ENCODE peak calls at places on chromosome 9, in ten cellular contexts. N is CD8-positive, alpha-beta T cell; L is fibroblast of pulmonary artery; X is neural progenitor cell; B is WERI-Rb-1; W is AG09309; Z is fibroblast of mammary gland; Y is AG04450; G is fibroblast of the aortic adventitia; O is suprapubic skin. I is an unnamed sample.

GRCh38 chr9:36132081-36132480 is 4.5 kb upstream of the GLIPR2 start:
- DNase-seq in X (no peak), L (peak; percentile 64), Z (peak; percentile 81), G (peak; percentile 53), N (no peak), Y (no peak), W (no peak), B (no peak), O (peak; percentile 8), I (no peak)

GRCh38 chr9:78439866-78440830 is 143.2 kb downstream of the PSAT1 start:
- DNase-seq in X (peak; percentile 90), Z (no peak), Y (no peak), O (no peak), G (no peak), B (no peak), W (no peak), L (no peak), N (no peak), I (no peak)

GRCh38 chr9:120071760-120072159 is 508.2 kb downstream of the CDK5RAP2 start:
- DNase-seq in Y (no peak), B (peak; percentile 41), W (no peak), X (no peak), L (no peak), G (no peak), O (no peak), Z (no peak), N (no peak), I (no peak)

GRCh38 chr9:36204906-36205547 is 14.3 kb downstream of the CLTA start:
- DNase-seq in G (no peak), Z (no peak), Y (no peak), N (no peak), L (no peak), B (peak; percentile 63), X (peak; percentile 35), W (no peak), O (no peak), I (no peak)

GRCh38 chr9:123678038-123678877 is 251.7 kb downstream of the DENND1A start:
- DNase-seq in B (peak; percentile 80), W (no peak), X (no peak), L (no peak), G (no peak), Z (no peak), N (no peak), Y (no peak), O (no peak), I (peak; percentile 34)

GRCh38 chr9:70409280-70409679 is 5.2 kb downstream of the KLF9 start:
- DNase-seq in Z (peak; percentile 54), W (no peak), X (no peak), O (no peak), Y (no peak), G (peak; percentile 51), L (peak; percentile 57), B (no peak), N (no peak), I (no peak)

GRCh38 chr9:95091574-95091970 is 225.9 kb downstream of the FANCC start:
- DNase-seq in Y (no peak), X (no peak), O (no peak), L (no peak), W (peak; percentile 80), Z (peak; percentile 23), N (no peak), B (no peak), G (peak; percentile 40), I (no peak)

GRCh38 chr9:136249881-136250559 is 4.4 kb upstream of the QSOX2 start:
- DNase-seq in L (no peak), Z (no peak), W (no peak), X (no peak), G (no peak), N (peak; percentile 11), B (peak; percentile 58), O (no peak), Y (no peak), I (no peak)

GRCh38 chr9:34592895-34593601 is 3.5 kb upstream of the CNTFR start:
- DNase-seq in Z (no peak), X (peak; percentile 76), Y (no peak), L (no peak), O (peak; percentile 90), N (no peak), B (no peak), G (peak; percentile 18), W (no peak), I (no peak)

GRCh38 chr9:75378036-75378435 is 289.7 kb downstream of the OSTF1 start:
- DNase-seq in Y (no peak), B (peak; percentile 72), N (no peak), W (no peak), X (no peak), G (no peak), L (no peak), O (peak; percentile 89), Z (peak; percentile 11), I (peak; percentile 62)

GRCh38 chr9:84301851-84302250 is 38.7 kb downstream of the SLC28A3 start:
- DNase-seq in N (no peak), Z (peak; percentile 74), B (no peak), X (no peak), Y (no peak), G (peak; percentile 25), L (peak; percentile 72), W (no peak), O (no peak), I (no peak)

GRCh38 chr9:4353236-4353635 is 53.4 kb upstream of the GLIS3 start:
- DNase-seq in O (no peak), Z (no peak), W (no peak), N (no peak), B (no peak), G (no peak), L (peak; percentile 25), X (no peak), Y (no peak), I (no peak)

GRCh38 chr9:78054180-78054579 is 22.6 kb upstream of the GNAQ start:
- DNase-seq in L (no peak), W (no peak), O (no peak), Y (no peak), N (peak; percentile 41), G (no peak), Z (no peak), B (no peak), X (no peak), I (peak; percentile 29)

DNA sequence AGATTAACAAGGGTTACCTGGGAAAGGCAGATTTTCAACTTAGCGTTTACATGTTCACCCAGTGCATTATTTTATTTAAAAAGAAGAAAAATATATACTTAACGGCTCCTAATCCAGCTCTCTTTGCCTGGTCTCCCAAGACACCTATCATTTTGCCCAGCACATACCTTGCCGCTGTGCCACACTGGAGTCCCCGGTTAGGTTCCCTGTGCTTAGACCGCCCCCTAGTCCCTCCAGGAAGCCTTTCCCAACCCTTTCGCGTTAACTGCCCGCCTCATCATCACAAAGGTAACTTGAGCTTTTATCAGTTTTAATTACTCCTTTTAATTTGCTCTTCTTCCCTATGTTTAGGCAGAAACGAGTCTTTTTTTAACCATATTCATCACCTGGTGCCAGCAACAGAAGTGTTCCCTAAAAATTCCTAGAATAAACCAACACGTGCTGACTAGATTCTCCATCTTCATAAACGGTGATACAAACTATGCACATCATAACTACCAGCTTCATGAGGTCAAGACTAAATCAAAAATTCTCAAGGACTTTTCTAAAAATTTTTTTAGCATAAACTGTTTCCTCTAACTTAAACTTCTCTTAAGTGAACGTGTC is 19.7 kb downstream of the DNAJA1 start:
- DNase-seq in X (peak; percentile 62), Y (no peak), L (peak; percentile 22), N (no peak), W (no peak), B (peak; percentile 63), G (no peak), O (no peak), Z (peak; percentile 33), I (peak; percentile 50)
- H3K4me3 ChIP-seq in X (peak overlapping the region; percentile 60), Y (peak overlapping the region; percentile 73), L (peak overlapping the region; percentile 65), N (peak overlapping the region; percentile 82), W (peak overlapping the region; percentile 72), B (peak overlapping the region; percentile 62), G (peak overlapping the region; percentile 72), O (peak overlapping the region; percentile 68), Z (peak overlapping the region; percentile 61), I (peak overlapping the region; percentile 1)

GRCh38 chr9:93431498-93432105 is 19.9 kb upstream of the FAM120A start:
- DNase-seq in N (no peak), X (no peak), Z (no peak), O (no peak), B (no peak), L (no peak), W (no peak), Y (no peak), G (no peak), I (no peak)
- H3K4me3 ChIP-seq in N (no peak overlapping the region), X (no peak overlapping the region), Z (no peak overlapping the region), O (no peak overlapping the region), B (no peak overlapping the region), L (no peak overlapping the region), W (no peak overlapping the region), Y (no peak overlapping the region), G (no peak overlapping the region), I (no peak overlapping the region)

DNA sequence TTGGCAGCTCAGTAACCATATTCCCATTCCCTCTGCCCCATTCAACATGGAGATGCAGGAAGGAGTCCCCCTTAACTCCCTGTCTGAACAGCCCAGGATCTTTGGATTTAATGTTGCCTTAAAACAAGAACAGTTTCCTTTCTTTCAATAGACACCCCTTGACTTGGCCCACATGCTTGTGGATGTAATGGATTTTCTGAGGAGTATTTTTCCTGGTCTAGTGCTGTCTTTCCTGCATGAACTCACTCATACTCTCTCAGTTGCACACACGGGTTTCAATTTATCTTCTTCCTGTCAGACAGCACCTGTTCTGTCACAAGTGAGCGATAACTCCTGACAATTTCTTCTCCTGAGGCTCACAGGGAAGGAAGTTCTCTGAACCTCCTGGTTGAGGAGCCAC is 85.0 kb downstream of the ACER2 start:
- DNase-seq in O (no peak), L (no peak), N (no peak), Z (no peak), Y (no peak), X (no peak), B (no peak), W (no peak), G (no peak), I (no peak)
- H3K4me3 ChIP-seq in O (peak overlapping the region; percentile 38), L (no peak overlapping the region), N (no peak overlapping the region), Z (peak overlapping the region; percentile 51), Y (peak overlapping the region; percentile 60), X (no peak overlapping the region), B (peak overlapping the region; percentile 24), W (peak overlapping the region; percentile 68), G (no peak overlapping the region), I (no peak overlapping the region)

DNA sequence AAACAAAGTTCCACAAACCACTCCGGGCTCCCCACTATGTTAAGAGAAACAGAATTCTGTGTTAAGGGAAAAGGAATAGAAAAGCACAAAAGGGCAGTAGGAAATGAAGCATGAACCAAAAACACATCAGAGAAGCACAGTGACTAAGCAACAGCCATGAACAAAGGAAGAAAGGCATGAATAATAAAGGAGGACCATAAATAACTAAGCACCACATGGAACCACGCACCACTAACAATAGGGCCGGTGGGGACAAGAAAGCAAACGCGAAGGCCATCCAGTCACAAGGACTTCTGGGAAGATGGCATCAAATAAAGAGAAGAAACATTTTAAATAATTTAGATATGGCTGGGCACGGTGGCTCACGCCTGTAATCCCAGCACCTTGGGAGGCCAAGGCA is 18.0 kb downstream of the PRUNE2 start:
- DNase-seq in O (no peak), B (no peak), N (no peak), L (no peak), W (no peak), G (no peak), Y (no peak), X (no peak), Z (no peak), I (no peak)
- H3K4me3 ChIP-seq in O (no peak overlapping the region), B (no peak overlapping the region), N (no peak overlapping the region), L (no peak overlapping the region), W (no peak overlapping the region), G (no peak overlapping the region), Y (no peak overlapping the region), X (no peak overlapping the region), Z (no peak overlapping the region), I (no peak overlapping the region)

I was measured in mucosa of descending colon.